ENCODE peak calls at places on chromosomes 12 and 14, in eight cellular contexts. C is Peyer's patch; J is fibroblast of lung; K is HCT116; T is CD8-positive, alpha-beta memory T cell; P is esophagus squamous epithelium; U is naive thymus-derived CD4-positive, alpha-beta T cell; H is OCI-LY7. X is an unnamed sample.

GRCh38 chr12:29220632-29221336 is 71.7 kb downstream of the FAR2 start:
- DNase-seq in H (no peak), T (no peak), J (no peak), K (peak; percentile 68), P (no peak), C (no peak), U (no peak), X (no peak)

GRCh38 chr12:111937429-111937828 is 75.5 kb downstream of the TMEM116 start:
- DNase-seq in T (no peak), H (no peak), P (no peak), C (no peak), U (no peak), K (no peak), J (no peak), X (no peak)

GRCh38 chr12:104730761-104731160 is 227.3 kb downstream of the SLC41A2 start:
- DNase-seq in H (no peak), C (no peak), U (no peak), J (no peak), P (no peak), K (no peak), T (peak; percentile 8), X (no peak)

GRCh38 chr12:101066489-101066888 is 143.5 kb downstream of the SLC5A8 start:
- DNase-seq in P (no peak), U (no peak), H (no peak), C (no peak), K (no peak), J (no peak), T (no peak), X (no peak)

GRCh38 chr12:94670075-94670474 is 19.7 kb upstream of the TMCC3 start:
- DNase-seq in K (no peak), J (no peak), U (no peak), C (no peak), T (no peak), P (no peak), H (no peak), X (no peak)

GRCh38 chr12:45703942-45704341 is 25.6 kb upstream of the ARID2 start:
- DNase-seq in C (no peak), U (no peak), J (peak; percentile 57), T (no peak), H (no peak), K (no peak), P (no peak), X (no peak)

GRCh38 chr14:103122578-103123127 is 608 bp upstream of the TNFAIP2 start:
- DNase-seq in U (no peak), J (no peak), T (no peak), H (no peak), C (no peak), K (no peak), P (no peak), X (no peak)

GRCh38 chr12:1799068-1799881 is 21.1 kb upstream of the LRTM2 start:
- DNase-seq in J (no peak), U (no peak), C (peak; percentile 34), H (no peak), T (peak; percentile 39), P (no peak), K (no peak), X (no peak)

GRCh38 chr12:71220295-71220694 is 62.5 kb upstream of the TSPAN8 start:
- DNase-seq in U (no peak), C (no peak), P (no peak), T (no peak), J (no peak), H (no peak), K (no peak), X (no peak)

GRCh38 chr12:81078469-81079196 is 754 bp downstream of the ACSS3 start:
- DNase-seq in J (peak; percentile 67), K (no peak), H (no peak), C (no peak), P (no peak), T (no peak), U (no peak), X (no peak)

GRCh38 chr12:109421355-109422087 is 55.6 kb downstream of the KCTD10 start:
- DNase-seq in H (no peak), C (no peak), J (no peak), U (no peak), P (no peak), K (no peak), T (no peak), X (no peak)

GRCh38 chr14:87492556-87492955 is 500.4 kb downstream of the GALC start:
- DNase-seq in H (no peak), K (no peak), J (no peak), U (no peak), P (no peak), C (no peak), T (no peak), X (no peak)
- H3K27ac ChIP-seq in H (no peak overlapping the region), K (no peak overlapping the region), J (no peak overlapping the region), U (no peak overlapping the region), P (no peak overlapping the region), C (no peak overlapping the region), T (no peak overlapping the region), X (no peak overlapping the region)

GRCh38 chr12:15787801-15788200 is 1.4 kb downstream of the EPS8 start:
- DNase-seq in C (no peak), U (no peak), H (no peak), T (no peak), P (no peak), K (no peak), J (no peak), X (no peak)
- H3K27ac ChIP-seq in C (peak overlapping the region; percentile 87), U (no peak overlapping the region), H (no peak overlapping the region), T (no peak overlapping the region), P (peak overlapping the region; percentile 97), K (peak overlapping the region; percentile 90), J (peak overlapping the region; percentile 84), X (peak overlapping the region; percentile 72)

DNA sequence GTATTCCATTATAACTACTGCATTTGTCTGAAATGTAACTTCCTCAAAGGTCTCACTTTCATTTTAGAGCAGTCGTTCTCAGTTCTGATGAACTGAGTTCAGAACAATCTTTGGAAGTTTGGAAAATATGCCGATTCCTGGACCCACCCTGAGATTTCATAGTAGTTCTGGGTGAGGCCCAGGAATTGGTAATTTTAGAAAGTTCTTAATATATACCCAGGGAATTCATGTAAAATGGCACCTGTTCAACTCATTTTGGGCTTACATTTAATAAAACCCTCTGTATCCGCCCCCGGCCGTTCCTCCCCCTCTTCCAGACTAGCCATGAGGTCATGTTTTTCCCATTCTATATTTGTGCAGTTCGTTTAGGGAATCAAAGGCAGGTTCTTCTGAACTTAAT is 5.9 kb downstream of the GSG1 start:
- DNase-seq in H (no peak), U (no peak), C (no peak), T (no peak), K (no peak), P (no peak), J (no peak), X (no peak)
- H3K27ac ChIP-seq in H (no peak overlapping the region), U (peak overlapping the region; percentile 26), C (peak overlapping the region; percentile 75), T (no peak overlapping the region), K (peak overlapping the region; percentile 92), P (peak overlapping the region; percentile 94), J (peak overlapping the region; percentile 100), X (peak overlapping the region; percentile 35)

DNA sequence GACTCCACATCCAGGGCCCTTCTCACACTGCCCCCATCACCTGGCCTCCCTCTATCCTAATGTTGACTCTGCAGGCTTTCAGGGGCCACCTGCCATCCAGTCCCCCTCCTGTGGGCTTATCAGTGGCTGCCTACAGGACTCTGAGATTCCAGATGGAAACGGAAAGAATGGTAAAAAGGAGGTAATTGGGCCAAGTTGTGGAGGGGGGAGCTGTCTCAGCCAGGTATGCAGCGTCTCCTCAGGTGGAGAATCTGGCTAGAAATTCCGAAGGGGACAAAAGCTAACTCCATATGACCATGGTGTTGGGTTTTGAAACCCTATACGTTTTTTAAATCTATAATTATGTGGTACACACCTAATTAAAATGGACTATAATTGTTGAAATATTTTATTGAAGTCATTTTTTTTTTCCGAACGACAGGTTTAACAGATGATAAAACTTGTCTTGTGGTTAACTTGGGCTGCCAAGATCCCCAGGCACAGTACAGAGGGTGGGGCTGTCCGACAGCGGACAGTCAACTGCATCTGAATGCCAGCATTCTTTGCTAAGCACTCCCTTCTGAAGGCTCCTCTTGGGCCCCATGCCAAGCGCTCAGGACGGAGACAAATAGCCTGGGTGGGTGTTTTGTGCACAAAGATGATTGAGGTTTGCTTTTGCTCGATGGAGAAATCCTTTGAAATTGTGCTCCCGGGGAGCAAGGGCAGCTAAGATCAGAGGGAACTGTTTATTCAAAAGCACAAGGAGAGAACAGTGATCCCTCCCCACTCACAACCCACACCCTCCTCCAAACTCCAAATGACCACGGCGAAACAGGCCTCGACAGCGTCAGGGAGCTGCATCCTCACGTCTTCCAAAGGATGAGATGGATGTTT is 365.6 kb downstream of the BCL11B start:
- DNase-seq in C (no peak), T (no peak), K (peak; percentile 33), H (no peak), P (no peak), J (peak; percentile 50), U (no peak), X (no peak)
- H3K27ac ChIP-seq in C (peak overlapping the region; percentile 13), T (no peak overlapping the region), K (no peak overlapping the region), H (no peak overlapping the region), P (peak overlapping the region; percentile 77), J (no peak overlapping the region), U (no peak overlapping the region), X (no peak overlapping the region)

DNA sequence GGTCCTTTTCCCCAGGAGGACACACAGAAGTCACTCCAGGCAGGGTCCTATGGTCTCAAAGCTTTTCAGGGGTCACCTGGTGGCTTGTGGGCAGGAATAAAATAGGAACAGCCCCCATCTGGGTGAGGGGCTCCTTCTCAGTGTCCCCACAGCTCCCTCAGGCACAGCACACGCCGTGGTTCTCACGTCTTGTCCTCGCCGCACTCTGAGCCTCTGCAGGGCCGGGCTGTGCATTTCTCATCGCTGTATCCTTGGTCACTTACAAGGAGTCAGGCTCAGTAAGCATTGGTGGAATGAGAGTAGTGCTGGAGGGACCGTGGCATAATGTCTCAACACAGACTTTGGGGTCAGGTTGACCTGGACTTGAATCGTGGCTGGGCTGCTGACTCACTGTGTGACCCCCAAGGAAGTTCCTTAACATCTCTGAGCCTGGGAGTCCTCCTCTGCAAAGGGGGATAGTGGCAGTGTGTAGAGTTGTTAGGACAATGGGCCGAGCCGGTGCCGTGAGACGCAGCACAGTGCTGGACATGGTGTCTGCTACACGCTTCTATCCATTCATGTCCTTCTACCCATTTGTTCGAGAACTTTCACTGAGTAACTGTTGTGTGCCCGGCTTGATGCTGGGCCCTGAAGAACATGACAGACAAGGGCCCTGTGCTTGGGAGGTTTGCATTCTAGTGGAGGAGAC is 13.3 kb downstream of the VASH1 start:
- DNase-seq in H (no peak), U (no peak), J (no peak), P (no peak), T (no peak), K (no peak), C (no peak), X (no peak)
- H3K27ac ChIP-seq in H (no peak overlapping the region), U (no peak overlapping the region), J (no peak overlapping the region), P (no peak overlapping the region), T (no peak overlapping the region), K (no peak overlapping the region), C (no peak overlapping the region), X (peak overlapping the region; percentile 16)

GRCh38 chr12:53939141-53940108 is 794 bp downstream of the HOXC13 start:
- DNase-seq in H (no peak), K (no peak), T (no peak), C (no peak), J (no peak), P (no peak), U (no peak), X (no peak)
- H3K27ac ChIP-seq in H (no peak overlapping the region), K (peak overlapping the region; percentile 35), T (no peak overlapping the region), C (no peak overlapping the region), J (no peak overlapping the region), P (no peak overlapping the region), U (no peak overlapping the region), X (no peak overlapping the region)

GRCh38 chr14:106094654-106095189 is 568.3 kb downstream of the TMEM121 start:
- DNase-seq in T (peak; percentile 67), U (peak; percentile 30), J (no peak), P (no peak), C (no peak), H (no peak), K (no peak), X (no peak)
- H3K27ac ChIP-seq in T (no peak overlapping the region), U (no peak overlapping the region), J (no peak overlapping the region), P (no peak overlapping the region), C (no peak overlapping the region), H (no peak overlapping the region), K (no peak overlapping the region), X (no peak overlapping the region)